ENCODE peak calls at places on chromosomes 11 and 22, in eight cellular contexts. One of them, this sample, is unnamed.

GRCh38 chr11:97786961-97787360 is 1233.8 kb upstream of the CNTN5 start:
- DNase-seq in trophoblast cell: no peak
- DNase-seq in IMR-90: no peak
- DNase-seq in mesenchymal stem cell: no peak
- DNase-seq in HCT116: no peak
- DNase-seq in endodermal cell: no peak
- DNase-seq in mesendoderm: no peak
- DNase-seq in neural progenitor cell: no peak
- DNase-seq in this sample: no peak

GRCh38 chr22:25843660-25844275 is 101.8 kb downstream of the MYO18B start:
- DNase-seq in mesendoderm: no peak
- DNase-seq in mesenchymal stem cell: no peak
- DNase-seq in trophoblast cell: no peak
- DNase-seq in endodermal cell: no peak
- DNase-seq in neural progenitor cell: no peak
- DNase-seq in IMR-90: no peak
- DNase-seq in HCT116: no peak
- DNase-seq in this sample: no peak

GRCh38 chr11:12684821-12685220 is 10.6 kb downstream of the TEAD1 start:
- DNase-seq in endodermal cell: no peak
- DNase-seq in IMR-90: no peak
- DNase-seq in mesendoderm: peak; percentile 80
- DNase-seq in trophoblast cell: no peak
- DNase-seq in mesenchymal stem cell: no peak
- DNase-seq in HCT116: no peak
- DNase-seq in neural progenitor cell: no peak
- DNase-seq in this sample: no peak

GRCh38 chr22:38167988-38168407 is 13.6 kb downstream of the PLA2G6 start:
- DNase-seq in mesenchymal stem cell: no peak
- DNase-seq in neural progenitor cell: no peak
- DNase-seq in endodermal cell: no peak
- DNase-seq in IMR-90: no peak
- DNase-seq in mesendoderm: no peak
- DNase-seq in HCT116: no peak
- DNase-seq in trophoblast cell: no peak
- DNase-seq in this sample: peak; percentile 37

GRCh38 chr22:44799077-44799931 is 46.9 kb downstream of the ARHGAP8 start:
- DNase-seq in neural progenitor cell: no peak
- DNase-seq in mesenchymal stem cell: no peak
- DNase-seq in HCT116: no peak
- DNase-seq in endodermal cell: no peak
- DNase-seq in trophoblast cell: no peak
- DNase-seq in IMR-90: no peak
- DNase-seq in mesendoderm: no peak
- DNase-seq in this sample: peak; percentile 51

GRCh38 chr11:47436726-47437125 is 10.5 kb upstream of the PSMC3 start:
- DNase-seq in HCT116: no peak
- DNase-seq in mesenchymal stem cell: no peak
- DNase-seq in endodermal cell: no peak
- DNase-seq in trophoblast cell: no peak
- DNase-seq in neural progenitor cell: no peak
- DNase-seq in mesendoderm: no peak
- DNase-seq in IMR-90: no peak
- DNase-seq in this sample: no peak

GRCh38 chr11:72141066-72141465 is 5.5 kb downstream of the FOLR3 start:
- DNase-seq in mesendoderm: no peak
- DNase-seq in IMR-90: peak; percentile 90
- DNase-seq in mesenchymal stem cell: peak; percentile 27
- DNase-seq in HCT116: no peak
- DNase-seq in neural progenitor cell: no peak
- DNase-seq in endodermal cell: no peak
- DNase-seq in trophoblast cell: peak; percentile 67
- DNase-seq in this sample: no peak

GRCh38 chr11:78767409-78767932 is 192.8 kb upstream of the NARS2 start:
- DNase-seq in neural progenitor cell: no peak
- DNase-seq in mesendoderm: no peak
- DNase-seq in HCT116: no peak
- DNase-seq in trophoblast cell: no peak
- DNase-seq in IMR-90: peak; percentile 21
- DNase-seq in endodermal cell: no peak
- DNase-seq in mesenchymal stem cell: no peak
- DNase-seq in this sample: no peak

GRCh38 chr22:19187716-19188563 is 9.4 kb upstream of the SLC25A1 start:
- DNase-seq in trophoblast cell: no peak
- DNase-seq in neural progenitor cell: no peak
- DNase-seq in HCT116: no peak
- DNase-seq in mesenchymal stem cell: no peak
- DNase-seq in endodermal cell: no peak
- DNase-seq in mesendoderm: no peak
- DNase-seq in IMR-90: no peak
- DNase-seq in this sample: peak; percentile 37

GRCh38 chr11:12090761-12091261 is 19.6 kb upstream of the MICAL2 start:
- DNase-seq in neural progenitor cell: no peak
- DNase-seq in endodermal cell: no peak
- DNase-seq in IMR-90: no peak
- DNase-seq in trophoblast cell: peak; percentile 75
- DNase-seq in mesenchymal stem cell: no peak
- DNase-seq in HCT116: peak; percentile 73
- DNase-seq in mesendoderm: peak; percentile 78
- DNase-seq in this sample: no peak

GRCh38 chr22:48173061-48173849 is 1410.8 kb downstream of the TBC1D22A start:
- DNase-seq in HCT116: no peak
- DNase-seq in mesendoderm: no peak
- DNase-seq in endodermal cell: no peak
- DNase-seq in mesenchymal stem cell: no peak
- DNase-seq in trophoblast cell: no peak
- DNase-seq in neural progenitor cell: no peak
- DNase-seq in IMR-90: no peak
- DNase-seq in this sample: no peak

GRCh38 chr22:24161485-24161884 is 19.8 kb upstream of the SUSD2 start:
- DNase-seq in mesendoderm: no peak
- DNase-seq in IMR-90: no peak
- DNase-seq in neural progenitor cell: no peak
- DNase-seq in HCT116: no peak
- DNase-seq in trophoblast cell: no peak
- DNase-seq in mesenchymal stem cell: no peak
- DNase-seq in endodermal cell: no peak
- DNase-seq in this sample: no peak

GRCh38 chr11:1660025-1660867 is 30.7 kb downstream of the KRTAP5-5 start:
- DNase-seq in neural progenitor cell: no peak
- DNase-seq in endodermal cell: peak; percentile 30
- DNase-seq in mesenchymal stem cell: no peak
- DNase-seq in trophoblast cell: no peak
- DNase-seq in HCT116: no peak
- DNase-seq in IMR-90: no peak
- DNase-seq in mesendoderm: no peak
- DNase-seq in this sample: no peak
- H3K4me1 ChIP-seq in neural progenitor cell: no peaks in the 10 kb centered on the region
- H3K4me1 ChIP-seq in endodermal cell: no peaks in the 10 kb centered on the region
- H3K4me1 ChIP-seq in mesenchymal stem cell: peaks cover 2% of the 10 kb centered on the region
- H3K4me1 ChIP-seq in trophoblast cell: no peaks in the 10 kb centered on the region
- H3K4me1 ChIP-seq in HCT116: no peaks in the 10 kb centered on the region
- H3K4me1 ChIP-seq in IMR-90: no peaks in the 10 kb centered on the region
- H3K4me1 ChIP-seq in mesendoderm: no peaks in the 10 kb centered on the region
- H3K4me1 ChIP-seq in this sample: no peaks in the 10 kb centered on the region

DNA sequence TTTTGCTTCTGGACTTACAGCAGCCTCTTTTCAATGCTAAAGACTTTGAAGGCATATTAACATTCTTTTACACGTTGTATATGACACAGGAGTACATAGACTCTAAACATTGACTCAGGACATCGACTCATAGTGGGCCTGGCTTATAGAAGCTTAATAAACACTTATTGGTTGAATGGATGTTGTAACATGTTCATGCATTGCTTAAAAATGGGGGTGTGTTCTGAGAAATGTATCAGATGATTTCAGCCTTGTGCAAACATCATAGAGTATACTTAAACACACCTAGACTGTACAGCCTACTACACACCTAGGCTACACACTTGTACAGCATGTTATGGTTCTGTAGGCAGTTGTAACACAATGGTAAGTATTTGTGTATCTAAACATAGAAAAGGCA is 17.9 kb downstream of the TTC17 start:
- DNase-seq in endodermal cell: no peak
- DNase-seq in neural progenitor cell: no peak
- DNase-seq in trophoblast cell: no peak
- DNase-seq in mesenchymal stem cell: peak; percentile 85
- DNase-seq in HCT116: no peak
- DNase-seq in mesendoderm: no peak
- DNase-seq in IMR-90: peak; percentile 90
- DNase-seq in this sample: no peak
- H3K27ac ChIP-seq in endodermal cell: no peak overlapping the region
- H3K27ac ChIP-seq in neural progenitor cell: no peak overlapping the region
- H3K27ac ChIP-seq in trophoblast cell: no peak overlapping the region
- H3K27ac ChIP-seq in mesenchymal stem cell: no peak overlapping the region
- H3K27ac ChIP-seq in HCT116: no peak overlapping the region
- H3K27ac ChIP-seq in mesendoderm: no peak overlapping the region
- H3K27ac ChIP-seq in IMR-90: no peak overlapping the region
- H3K27ac ChIP-seq in this sample: no peak overlapping the region

DNA sequence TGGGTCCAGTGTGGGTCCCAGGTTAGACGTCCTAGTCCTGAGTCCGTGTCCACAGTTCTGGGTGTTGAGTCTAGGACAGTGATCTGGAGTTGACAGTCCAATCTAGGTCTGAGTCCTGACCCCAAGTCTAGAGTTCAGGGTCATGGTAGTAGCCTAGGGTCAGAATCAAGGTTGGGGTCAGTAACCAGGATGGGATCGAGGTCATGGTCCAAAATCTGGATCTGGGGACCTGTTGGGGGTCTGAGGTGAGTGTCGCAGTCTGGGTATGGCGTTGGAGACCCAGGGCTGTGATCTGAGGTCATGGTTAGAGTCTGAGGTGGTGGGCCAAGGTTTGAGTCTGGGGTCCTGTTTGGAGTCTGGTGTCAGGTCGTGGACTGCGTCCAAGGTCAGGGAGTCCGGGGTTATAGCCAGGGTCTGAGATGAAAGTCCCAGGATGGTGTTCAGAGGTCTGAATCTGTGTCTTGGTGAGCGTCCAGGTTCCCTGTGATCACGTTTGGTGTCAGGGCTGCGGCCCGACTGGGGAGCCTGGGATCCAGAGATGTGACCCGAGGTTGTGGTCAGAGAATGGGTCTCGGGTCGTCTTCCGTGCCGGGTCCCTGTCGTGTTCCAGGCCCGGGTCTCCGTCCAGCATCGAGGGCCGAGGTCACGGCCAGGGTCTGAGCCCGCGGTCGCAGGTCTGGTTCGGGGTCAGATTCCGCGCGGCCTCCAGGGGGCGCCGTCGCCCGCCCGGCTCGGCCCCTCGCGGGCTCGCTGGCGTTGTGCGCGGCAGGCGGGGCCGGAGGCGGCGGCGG is 445 bp upstream of the GRK2 start:
- DNase-seq in mesendoderm: peak; percentile 60
- DNase-seq in neural progenitor cell: peak; percentile 89
- DNase-seq in HCT116: no peak
- DNase-seq in IMR-90: peak; percentile 33
- DNase-seq in trophoblast cell: peak; percentile 63
- DNase-seq in endodermal cell: peak; percentile 93
- DNase-seq in mesenchymal stem cell: peak; percentile 55
- DNase-seq in this sample: peak; percentile 91
- H3K9ac ChIP-seq in mesendoderm: peak overlapping the region; percentile 70
- H3K9ac ChIP-seq in neural progenitor cell: no peak overlapping the region
- H3K9ac ChIP-seq in HCT116: peak overlapping the region; percentile 46
- H3K9ac ChIP-seq in IMR-90: no peak overlapping the region
- H3K9ac ChIP-seq in trophoblast cell: peak overlapping the region; percentile 33
- H3K9ac ChIP-seq in endodermal cell: no peak overlapping the region
- H3K9ac ChIP-seq in mesenchymal stem cell: peak overlapping the region; percentile 78
- H3K9ac ChIP-seq in this sample: peak overlapping the region; percentile 36

GRCh38 chr11:117973446-117973922 is 12.7 kb upstream of the IL10RA start:
- DNase-seq in trophoblast cell: no peak
- DNase-seq in mesenchymal stem cell: no peak
- DNase-seq in neural progenitor cell: no peak
- DNase-seq in HCT116: no peak
- DNase-seq in endodermal cell: no peak
- DNase-seq in mesendoderm: no peak
- DNase-seq in IMR-90: no peak
- DNase-seq in this sample: no peak

GRCh38 chr11:117972589-117973445 is 13.4 kb upstream of the IL10RA start:
- DNase-seq in IMR-90: no peak
- DNase-seq in mesendoderm: no peak
- DNase-seq in HCT116: no peak
- DNase-seq in mesenchymal stem cell: no peak
- DNase-seq in trophoblast cell: no peak
- DNase-seq in endodermal cell: no peak
- DNase-seq in neural progenitor cell: no peak
- DNase-seq in this sample: no peak

GRCh38 chr11:117970400-117971024 is 15.7 kb upstream of the IL10RA start:
- DNase-seq in HCT116: no peak
- DNase-seq in endodermal cell: no peak
- DNase-seq in trophoblast cell: no peak
- DNase-seq in mesendoderm: no peak
- DNase-seq in mesenchymal stem cell: peak; percentile 11
- DNase-seq in IMR-90: no peak
- DNase-seq in neural progenitor cell: no peak
- DNase-seq in this sample: no peak

GRCh38 chr11:117969160-117969991 is 16.8 kb upstream of the IL10RA start:
- DNase-seq in HCT116: no peak
- DNase-seq in endodermal cell: no peak
- DNase-seq in neural progenitor cell: no peak
- DNase-seq in mesendoderm: no peak
- DNase-seq in trophoblast cell: no peak
- DNase-seq in mesenchymal stem cell: no peak
- DNase-seq in IMR-90: no peak
- DNase-seq in this sample: no peak

DNA sequence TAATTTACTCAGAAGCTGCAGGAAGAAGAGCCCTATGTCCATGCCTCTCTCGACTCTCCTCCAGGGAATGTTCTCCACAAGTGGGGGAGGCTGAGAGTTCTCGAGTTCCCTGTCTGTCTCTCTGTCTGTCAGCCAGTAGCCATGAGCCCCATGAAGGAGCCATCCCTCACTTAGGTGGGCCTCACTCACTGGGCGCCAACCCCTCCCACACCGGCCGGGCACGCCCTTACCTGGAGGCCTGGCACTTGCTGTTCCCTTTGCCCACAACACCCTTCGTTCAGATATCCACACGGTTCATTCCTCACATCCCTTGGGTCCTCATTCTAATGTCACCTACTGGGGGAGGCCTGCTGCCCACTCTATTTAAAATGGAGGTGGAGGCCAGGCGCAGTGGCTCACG is 14.2 kb upstream of the IL10RA start:
- DNase-seq in HCT116: no peak
- DNase-seq in neural progenitor cell: no peak
- DNase-seq in mesenchymal stem cell: no peak
- DNase-seq in mesendoderm: no peak
- DNase-seq in trophoblast cell: no peak
- DNase-seq in endodermal cell: no peak
- DNase-seq in IMR-90: no peak
- DNase-seq in this sample: no peak
- H3K4me1 ChIP-seq in HCT116: peaks cover 5% of the 10 kb centered on the region
- H3K4me1 ChIP-seq in neural progenitor cell: no peaks in the 10 kb centered on the region
- H3K4me1 ChIP-seq in mesenchymal stem cell: peaks cover 10% of the 10 kb centered on the region
- H3K4me1 ChIP-seq in mesendoderm: no peaks in the 10 kb centered on the region
- H3K4me1 ChIP-seq in trophoblast cell: no peaks in the 10 kb centered on the region
- H3K4me1 ChIP-seq in endodermal cell: no peaks in the 10 kb centered on the region
- H3K4me1 ChIP-seq in IMR-90: no peaks in the 10 kb centered on the region
- H3K4me1 ChIP-seq in this sample: no peaks in the 10 kb centered on the region

This sample was measured in kidney.